ENCODE peak calls at places on chromosomes 16 and 17, in four cellular contexts. G is effector CD8-positive, alpha-beta T cell; O is kidney tubule cell; T is NCI-H1105. A is an unnamed sample.
A peak's percentile ranks its signal among the peaks of the same experiment; 100 is the strongest.

GRCh38 chr16:27558434-27558833 is 8.5 kb downstream of the KATNIP start:
- DNase-seq in G (no peak), T (no peak), O (no peak), A (no peak)

GRCh38 chr17:68512967-68513474 is 791 bp downstream of the PRKAR1A start:
- DNase-seq in T (no peak), O (peak; percentile 50), G (no peak), A (no peak)

GRCh38 chr16:67233596-67233995 is 6.7 kb downstream of the TMEM208 start:
- DNase-seq in T (no peak), O (no peak), G (no peak), A (no peak)

GRCh38 chr17:44361292-44362055 is 2.2 kb downstream of the FAM171A2 start:
- DNase-seq in T (no peak), O (no peak), G (no peak), A (no peak)

GRCh38 chr16:86363836-86364618 is 146.3 kb upstream of the FOXF1 start:
- DNase-seq in G (no peak), T (no peak), O (no peak), A (no peak)

GRCh38 chr17:80845863-80846671 is 145.6 kb upstream of the CHMP6 start:
- DNase-seq in O (no peak), G (no peak), T (no peak), A (no peak)

GRCh38 chr17:6061290-6061689 is 8.9 kb upstream of the WSCD1 start:
- DNase-seq in T (no peak), O (peak; percentile 88), G (no peak), A (no peak)

GRCh38 chr16:19666451-19666850 is 51.6 kb downstream of the KNOP1 start:
- DNase-seq in T (no peak), G (no peak), O (no peak), A (no peak)

GRCh38 chr17:5661486-5662125 is 77.3 kb upstream of the NLRP1 start:
- DNase-seq in T (no peak), G (no peak), O (no peak), A (no peak)

GRCh38 chr16:48899500-48899899 is 289.5 kb upstream of the N4BP1 start:
- DNase-seq in T (no peak), G (no peak), O (no peak), A (no peak)

GRCh38 chr17:1782171-1782567 is 20.3 kb downstream of the SERPINF1 start:
- DNase-seq in O (no peak), T (no peak), G (no peak), A (no peak)